ENCODE peak calls at places on chromosomes 16 and 17, in nine cellular contexts. I is fibroblast of villous mesenchyme; W is upper lobe of left lung; M is kidney epithelial cell; V is fibroblast of mammary gland; D is adrenal gland; Q is coronary artery; R is CD8-positive, alpha-beta T cell; A is HFF-Myc. N is an unnamed sample.

GRCh38 chr17:43330876-43331639 is 67.7 kb upstream of the ARL4D start:
- DNase-seq in I (peak), W (no peak), M (no peak), V (no peak), D (no peak), Q (no peak), R (no peak), A (no peak), N (no peak)

GRCh38 chr16:28210979-28211505 is 723 bp downstream of the XPO6 start:
- DNase-seq in I (peak), W (peak), M (no peak), V (peak), D (peak), Q (peak), R (peak), A (no peak), N (peak)

GRCh38 chr17:9557846-9558245 is 17.8 kb downstream of the STX8 start:
- DNase-seq in I (peak), W (no peak), M (no peak), V (peak), D (no peak), Q (no peak), R (no peak), A (no peak), N (no peak)

GRCh38 chr17:39194089-39194984 is 3.1 kb downstream of the CACNB1 start:
- DNase-seq in I (peak), W (peak), M (no peak), V (peak), D (peak), Q (peak), R (no peak), A (no peak), N (peak)

GRCh38 chr17:40612510-40613244 is 34.9 kb downstream of the SMARCE1 start:
- DNase-seq in I (no peak), W (no peak), M (no peak), V (no peak), D (no peak), Q (no peak), R (peak), A (no peak), N (no peak)

GRCh38 chr17:16973760-16974540 is 2.0 kb upstream of the TNFRSF13B start:
- DNase-seq in I (no peak), W (no peak), M (no peak), V (no peak), D (no peak), Q (no peak), R (no peak), A (no peak), N (no peak)

GRCh38 chr17:81432873-81433451 is 37.7 kb downstream of the BAHCC1 start:
- DNase-seq in I (no peak), W (no peak), M (no peak), V (no peak), D (no peak), Q (no peak), R (no peak), A (no peak), N (no peak)

GRCh38 chr16:70700101-70701020 is 14.5 kb upstream of the MTSS2 start:
- DNase-seq in I (no peak), W (no peak), M (no peak), V (no peak), D (peak), Q (peak), R (no peak), A (no peak), N (no peak)

GRCh38 chr16:57846078-57846697 is 43.9 kb upstream of the KIFC3 start:
- DNase-seq in I (no peak), W (no peak), M (no peak), V (no peak), D (no peak), Q (no peak), R (no peak), A (no peak), N (peak)

GRCh38 chr16:88619859-88620655 is 18.3 kb upstream of the IL17C start:
- DNase-seq in I (peak), W (peak), M (no peak), V (peak), D (no peak), Q (no peak), R (peak), A (no peak), N (peak)

GRCh38 chr16:22035094-22035675 is 27.3 kb downstream of the MOSMO start:
- DNase-seq in I (no peak), W (no peak), M (no peak), V (no peak), D (no peak), Q (no peak), R (no peak), A (no peak), N (no peak)

GRCh38 chr16:521381-522210 is 5.9 kb upstream of the CAPN15 start:
- DNase-seq in I (no peak), W (no peak), M (no peak), V (no peak), D (no peak), Q (no peak), R (no peak), A (no peak), N (no peak)

GRCh38 chr16:66129196-66129595 is 237.3 kb upstream of the CDH5 start:
- DNase-seq in I (no peak), W (no peak), M (no peak), V (no peak), D (no peak), Q (no peak), R (no peak), A (no peak), N (no peak)

GRCh38 chr16:8673611-8674412 is 605 bp upstream of the ABAT start:
- DNase-seq in I (no peak), W (no peak), M (no peak), V (no peak), D (peak), Q (no peak), R (no peak), A (no peak), N (peak)

GRCh38 chr16:2830355-2830695 is 222 bp downstream of the ZG16B start:
- DNase-seq in I (no peak), W (no peak), M (no peak), V (no peak), D (no peak), Q (no peak), R (no peak), A (no peak), N (no peak)

GRCh38 chr17:3955373-3955978 is 8.8 kb downstream of the ATP2A3 start:
- DNase-seq in I (no peak), W (no peak), M (no peak), V (no peak), D (no peak), Q (no peak), R (no peak), A (no peak), N (no peak)

GRCh38 chr16:70688266-70688742 is 2.5 kb upstream of the MTSS2 start:
- DNase-seq in I (peak), W (peak), M (no peak), V (peak), D (no peak), Q (no peak), R (no peak), A (no peak), N (peak)

GRCh38 chr16:81465375-81465943 is 20.9 kb downstream of the CMIP start:
- DNase-seq in I (no peak), W (no peak), M (no peak), V (no peak), D (peak), Q (no peak), R (no peak), A (no peak), N (no peak)

GRCh38 chr17:15398736-15399331 is 57.4 kb upstream of the TEKT3 start:
- DNase-seq in I (peak), W (no peak), M (no peak), V (peak), D (peak), Q (no peak), R (no peak), A (no peak), N (no peak)

GRCh38 chr17:72349508-72350472 is 229.0 kb downstream of the SOX9 start:
- DNase-seq in I (peak), W (no peak), M (no peak), V (no peak), D (peak), Q (no peak), R (no peak), A (no peak), N (no peak)

GRCh38 chr17:40063915-40064531 is 1.3 kb downstream of the THRA start:
- DNase-seq in I (no peak), W (peak), M (no peak), V (no peak), D (peak), Q (no peak), R (no peak), A (no peak), N (no peak)

GRCh38 chr16:80058236-80058635 is 457.7 kb upstream of the MAF start:
- DNase-seq in I (peak), W (no peak), M (no peak), V (peak), D (no peak), Q (no peak), R (no peak), A (no peak), N (no peak)

GRCh38 chr16:25235991-25236390 is 19.2 kb downstream of the AQP8 start:
- DNase-seq in I (no peak), W (no peak), M (no peak), V (no peak), D (no peak), Q (no peak), R (no peak), A (no peak), N (peak)

GRCh38 chr17:33873218-33873617 is 381.9 kb upstream of the CCL2 start:
- DNase-seq in I (no peak), W (no peak), M (no peak), V (no peak), D (no peak), Q (no peak), R (no peak), A (no peak), N (no peak)

GRCh38 chr17:9522074-9522473 is 53.5 kb downstream of the STX8 start:
- DNase-seq in I (peak), W (no peak), M (peak), V (peak), D (no peak), Q (no peak), R (no peak), A (peak), N (peak)

GRCh38 chr17:74981979-74982662 is 5.3 kb upstream of the CDR2L start:
- DNase-seq in I (peak), W (peak), M (no peak), V (peak), D (peak), Q (no peak), R (peak), A (no peak), N (peak)

GRCh38 chr17:28879886-28880571 is 17.5 kb downstream of the FLOT2 start:
- DNase-seq in I (no peak), W (no peak), M (no peak), V (no peak), D (no peak), Q (no peak), R (no peak), A (no peak), N (no peak)

GRCh38 chr17:28878158-28878910 is 19.2 kb downstream of the FLOT2 start:
- DNase-seq in I (no peak), W (no peak), M (no peak), V (no peak), D (no peak), Q (no peak), R (no peak), A (no peak), N (peak)

GRCh38 chr17:28878981-28879380 is 18.6 kb downstream of the FLOT2 start:
- DNase-seq in I (peak), W (no peak), M (no peak), V (peak), D (no peak), Q (no peak), R (no peak), A (no peak), N (peak)

GRCh38 chr17:28874750-28875149 is 19.9 kb downstream of the ERAL1 start:
- DNase-seq in I (no peak), W (no peak), M (no peak), V (no peak), D (no peak), Q (no peak), R (no peak), A (no peak), N (no peak)

DNA sequence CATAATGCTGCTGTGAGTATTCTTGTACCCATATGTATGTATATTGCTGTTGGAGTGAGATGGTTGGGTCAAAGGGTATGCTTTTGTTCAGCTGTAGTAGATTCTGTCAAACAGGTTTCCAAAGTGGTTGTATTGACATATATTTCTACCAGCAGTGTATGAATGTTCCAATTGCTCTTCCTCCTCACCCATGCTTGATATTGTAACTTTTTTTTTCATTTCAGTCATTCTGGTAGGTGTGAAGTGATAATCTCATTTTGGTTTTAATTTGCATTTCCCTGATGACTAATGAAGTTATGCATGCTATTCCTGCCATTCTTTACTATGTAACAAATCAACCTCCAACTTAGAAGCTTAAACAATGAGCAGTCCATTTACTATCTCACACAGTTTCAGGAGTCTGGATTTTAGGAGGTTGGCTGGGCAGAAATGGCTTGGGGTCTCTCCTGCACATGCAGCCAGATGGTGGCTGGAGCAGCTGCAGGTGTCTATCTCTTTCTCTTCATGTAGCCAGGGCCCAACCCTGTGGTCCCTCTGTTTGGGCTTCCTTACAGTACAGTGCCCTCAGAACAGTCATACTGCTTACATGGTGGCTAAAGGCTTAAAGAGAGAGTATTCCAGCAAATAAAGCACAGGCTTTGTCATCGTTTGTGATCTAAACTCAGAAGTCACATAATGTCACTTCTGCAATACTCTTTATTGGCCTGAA is 21.2 kb downstream of the ERAL1 start:
- DNase-seq in I (no peak), W (no peak), M (no peak), V (no peak), D (no peak), Q (no peak), R (no peak), A (no peak), N (no peak)
- H3K4me3 ChIP-seq in I (no peak), W (no peak), M (no peak), V (no peak), D (no peak), Q (no peak), R (no peak), A (no peak), N (no peak)

GRCh38 chr16:46687486-46687885 is 1.5 kb downstream of the VPS35 start:
- DNase-seq in I (no peak), W (no peak), M (no peak), V (no peak), D (no peak), Q (no peak), R (no peak), A (no peak), N (no peak)

GRCh38 chr16:46689492-46690280 is at the start of gene ORC6:
- DNase-seq in I (peak), W (peak), M (peak), V (peak), D (peak), Q (peak), R (peak), A (peak), N (peak)

GRCh38 chr16:46690281-46691178 is 1.1 kb downstream of the ORC6 start:
- DNase-seq in I (peak), W (peak), M (no peak), V (peak), D (no peak), Q (no peak), R (no peak), A (no peak), N (peak)

GRCh38 chr16:46688101-46688656 is 799 bp downstream of the VPS35 start:
- DNase-seq in I (peak), W (peak), M (no peak), V (peak), D (peak), Q (no peak), R (no peak), A (peak), N (peak)

DNA sequence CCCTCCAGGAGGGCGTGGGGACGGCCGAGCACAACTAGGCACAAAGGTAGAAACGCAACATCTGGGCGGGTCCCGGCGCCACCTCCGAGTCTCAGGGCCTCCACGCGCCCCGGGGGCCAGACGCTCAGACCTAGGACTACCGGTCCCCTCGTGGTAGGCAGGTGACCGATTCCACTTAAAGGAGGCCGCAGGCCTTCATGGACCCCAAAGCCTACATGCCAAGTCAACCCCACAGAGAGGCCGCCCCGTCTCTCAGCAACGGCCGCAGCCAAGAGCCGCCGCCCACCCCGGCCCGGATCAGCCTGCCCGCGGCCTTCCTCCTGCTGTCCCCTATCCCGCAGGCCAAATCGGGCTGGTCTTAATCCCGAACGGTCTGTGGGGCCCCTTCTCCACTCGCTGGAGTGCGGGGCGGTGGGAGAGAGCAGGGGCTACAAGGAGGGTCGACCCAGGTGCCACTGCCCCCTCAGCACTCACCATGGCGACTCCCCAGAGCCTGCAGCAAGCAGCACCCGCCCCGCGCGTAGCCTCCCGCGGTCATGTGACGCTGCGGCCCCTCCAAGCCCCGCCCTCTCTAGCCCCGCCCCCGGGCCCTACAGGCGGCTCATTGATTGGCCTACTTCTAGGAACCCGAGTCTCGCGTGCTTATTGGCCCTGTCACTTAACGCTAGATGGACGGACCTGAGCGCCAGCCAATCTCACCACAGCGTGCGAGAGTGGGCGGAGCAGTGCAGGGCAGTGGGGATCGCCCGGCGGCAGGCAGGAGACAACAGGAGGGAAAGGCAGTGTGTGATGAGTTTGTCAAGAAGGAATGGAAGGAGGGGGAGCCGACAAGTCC is at the start of gene VPS35:
- DNase-seq in I (peak), W (peak), M (peak), V (peak), D (peak), Q (peak), R (peak), A (peak), N (peak)
- TF ChIP-seq CTCF in I (no peak), W (no peak), M (peak), V (no peak), D (no peak), Q (no peak), R (no peak), A (peak), N (no peak)

GRCh38 chr17:29251969-29252866 is 5.6 kb downstream of the CRYBA1 start:
- DNase-seq in I (peak), W (no peak), M (no peak), V (peak), D (no peak), Q (no peak), R (no peak), A (peak), N (peak)

GRCh38 chr17:29256116-29256515 is 9.5 kb downstream of the CRYBA1 start:
- DNase-seq in I (no peak), W (no peak), M (no peak), V (no peak), D (no peak), Q (no peak), R (no peak), A (no peak), N (no peak)

GRCh38 chr17:29253037-29253436 is 6.4 kb downstream of the CRYBA1 start:
- DNase-seq in I (no peak), W (no peak), M (no peak), V (no peak), D (no peak), Q (no peak), R (no peak), A (no peak), N (no peak)

GRCh38 chr17:29256735-29257466 is 10.2 kb downstream of the CRYBA1 start:
- DNase-seq in I (no peak), W (no peak), M (no peak), V (peak), D (no peak), Q (no peak), R (no peak), A (no peak), N (peak)

GRCh38 chr17:29257756-29258155 is 11.1 kb downstream of the CRYBA1 start:
- DNase-seq in I (peak), W (no peak), M (no peak), V (peak), D (no peak), Q (no peak), R (no peak), A (no peak), N (peak)
- H3K4me3 ChIP-seq in I (no peak), W (no peak), M (no peak), V (no peak), D (no peak), Q (no peak), R (no peak), A (no peak), N (no peak)

DNA sequence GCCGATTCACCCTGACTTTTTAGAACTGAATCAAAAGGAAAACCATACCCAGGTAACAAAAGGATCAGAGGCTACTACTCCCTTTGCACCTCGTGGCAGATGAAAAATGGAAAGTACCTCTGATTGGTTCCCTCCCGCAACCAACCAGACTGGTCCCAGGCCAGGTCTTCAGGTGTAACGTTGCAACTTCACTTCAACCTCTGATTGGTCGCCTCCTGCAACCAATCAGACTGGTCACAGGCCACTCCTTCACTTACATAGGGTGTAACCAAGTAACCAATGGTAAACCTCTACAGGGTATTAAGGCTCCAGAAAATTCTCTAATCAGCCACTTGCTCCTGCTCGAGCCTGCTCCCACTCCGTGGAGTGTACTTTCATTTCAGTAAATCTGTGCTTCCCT is 89.4 kb downstream of the ADCY9 start:
- DNase-seq in I (no peak), W (no peak), M (no peak), V (no peak), D (no peak), Q (no peak), R (no peak), A (no peak), N (no peak)
- TF ChIP-seq CTCF in I (no peak), W (no peak), M (no peak), V (no peak), D (no peak), Q (no peak), R (no peak), A (no peak), N (no peak)

DNA sequence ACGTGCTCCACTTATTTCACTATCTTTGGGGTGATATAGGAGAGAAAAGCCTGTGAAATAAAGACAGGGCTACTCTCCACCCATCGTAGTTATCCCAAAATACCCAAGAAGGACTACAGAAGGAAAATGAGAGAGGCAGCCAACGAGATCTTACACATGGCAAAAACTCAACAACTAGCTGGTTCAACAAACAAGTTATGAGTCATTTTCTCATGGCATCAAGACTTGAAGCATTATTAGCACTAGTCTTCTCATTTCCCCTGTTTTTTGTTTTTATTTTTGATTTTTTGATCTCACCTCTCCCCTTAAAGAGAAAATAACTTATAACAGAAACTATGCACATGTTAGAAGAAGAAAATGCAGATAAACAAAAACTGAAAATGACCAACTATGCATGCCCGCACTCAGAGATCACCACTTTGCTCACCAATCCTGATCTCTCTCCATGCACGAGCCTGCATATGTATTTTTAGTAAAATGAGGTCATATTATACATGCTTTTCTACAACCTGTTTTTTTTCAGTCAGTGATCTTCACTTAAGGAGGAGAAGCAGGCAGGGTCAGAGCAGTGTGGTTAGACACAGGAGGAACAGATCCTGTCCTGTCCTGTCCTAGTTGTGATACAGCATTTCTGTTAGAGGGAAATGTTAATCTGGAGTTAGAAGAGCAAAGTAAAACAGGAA is 22.8 kb downstream of the FAM117A start:
- DNase-seq in I (peak), W (no peak), M (no peak), V (peak), D (no peak), Q (no peak), R (no peak), A (no peak), N (peak)
- H3K4me3 ChIP-seq in I (no peak), W (peak), M (no peak), V (no peak), D (no peak), Q (peak), R (peak), A (no peak), N (no peak)

N was measured in choroid plexus epithelial cell.